ENCODE peak calls at places on chromosome X, in five cellular contexts. L, A, I, F and R are unnamed samples.

GRCh38 chrX:18887177-18887820 is 96.6 kb downstream of the PHKA2 start:
- DNase-seq in L (no peak), A (no peak), I (no peak), F (no peak), R (no peak)

GRCh38 chrX:141468940-141469339 is 115.6 kb downstream of the SPANXA1 start:
- DNase-seq in L (no peak), A (no peak), I (no peak), F (no peak), R (no peak)

GRCh38 chrX:46715997-46716396 is 42.9 kb downstream of the SLC9A7 start:
- DNase-seq in L (no peak), A (no peak), I (no peak), F (no peak), R (no peak)

GRCh38 chrX:40098264-40099045 is 697 bp upstream of the BCOR start:
- DNase-seq in L (peak), A (no peak), I (no peak), F (no peak), R (no peak)

GRCh38 chrX:129726307-129727111 is 12.3 kb upstream of the XPNPEP2 start:
- DNase-seq in L (peak), A (peak), I (no peak), F (peak), R (peak)

GRCh38 chrX:115972717-115973116 is 197.8 kb upstream of the AGTR2 start:
- DNase-seq in L (no peak), A (no peak), I (no peak), F (no peak), R (no peak)

GRCh38 chrX:40290519-40290918 is 192.8 kb upstream of the BCOR start:
- DNase-seq in L (no peak), A (no peak), I (no peak), F (no peak), R (no peak)

GRCh38 chrX:65821721-65822496 is 154.5 kb downstream of the MSN start:
- DNase-seq in L (peak), A (no peak), I (no peak), F (no peak), R (no peak)

GRCh38 chrX:18994713-18995112 is 10.8 kb upstream of the PHKA2 start:
- DNase-seq in L (no peak), A (no peak), I (no peak), F (no peak), R (peak)

GRCh38 chrX:7146703-7147430 is 645 bp upstream of the STS start:
- DNase-seq in L (peak), A (no peak), I (no peak), F (peak), R (no peak)

GRCh38 chrX:6226053-6226645 is 2.5 kb downstream of the NLGN4X start:
- DNase-seq in L (no peak), A (no peak), I (no peak), F (no peak), R (no peak)

GRCh38 chrX:57929373-57929772 is 19.1 kb upstream of the ZXDA start:
- DNase-seq in L (peak), A (peak), I (no peak), F (no peak), R (peak)

GRCh38 chrX:72201836-72202536 is 20.4 kb downstream of the PIN4 start:
- DNase-seq in L (no peak), A (no peak), I (no peak), F (no peak), R (no peak)

GRCh38 chrX:54483946-54484345 is 12.1 kb downstream of the FGD1 start:
- DNase-seq in L (no peak), A (no peak), I (no peak), F (no peak), R (no peak)

GRCh38 chrX:115112411-115112810 is 76.8 kb upstream of the RBMXL3 start:
- DNase-seq in L (no peak), A (no peak), I (no peak), F (no peak), R (no peak)

GRCh38 chrX:151019837-151020236 is 36.7 kb downstream of the HMGB3 start:
- DNase-seq in L (no peak), A (no peak), I (no peak), F (no peak), R (no peak)

GRCh38 chrX:136147320-136147901 is at the start of gene FHL1:
- DNase-seq in L (no peak), A (no peak), I (no peak), F (peak), R (no peak)

GRCh38 chrX:1452497-1453389 is at the start of gene ASMTL:
- DNase-seq in L (peak), A (peak), I (peak), F (peak), R (peak)

GRCh38 chrX:11953615-11954014 is 184.7 kb upstream of the FRMPD4 start:
- DNase-seq in L (no peak), A (no peak), I (no peak), F (no peak), R (no peak)

GRCh38 chrX:54944816-54945215 is 24.2 kb downstream of the TRO start:
- DNase-seq in L (no peak), A (no peak), I (no peak), F (no peak), R (no peak)

GRCh38 chrX:20274121-20274520 is 7.4 kb upstream of the RPS6KA3 start:
- DNase-seq in L (no peak), A (no peak), I (no peak), F (no peak), R (no peak)

GRCh38 chrX:19846995-19847790 is 40.2 kb downstream of the SH3KBP1 start:
- DNase-seq in L (peak), A (no peak), I (no peak), F (peak), R (no peak)

GRCh38 chrX:79630033-79631009 is 263.2 kb upstream of the ITM2A start:
- DNase-seq in L (no peak), A (no peak), I (peak), F (no peak), R (no peak)

GRCh38 chrX:93673869-93674271 is at the start of gene FAM133A:
- DNase-seq in L (no peak), A (no peak), I (no peak), F (no peak), R (no peak)

GRCh38 chrX:7093305-7093704 is 54.2 kb upstream of the STS start:
- DNase-seq in L (no peak), A (no peak), I (no peak), F (no peak), R (no peak)

GRCh38 chrX:29699214-29699613 is 516.1 kb upstream of the MAGEB2 start:
- DNase-seq in L (no peak), A (no peak), I (no peak), F (no peak), R (no peak)

GRCh38 chrX:47502591-47503222 is 19.7 kb upstream of the ZNF41 start:
- DNase-seq in L (no peak), A (no peak), I (no peak), F (no peak), R (no peak)

GRCh38 chrX:8743126-8743732 is 11.3 kb upstream of the ANOS1 start:
- DNase-seq in L (peak), A (no peak), I (no peak), F (peak), R (peak)

GRCh38 chrX:39518451-39519212 is 579.1 kb downstream of the BCOR start:
- DNase-seq in L (no peak), A (no peak), I (no peak), F (no peak), R (no peak)

GRCh38 chrX:153697924-153698865 is 10.5 kb downstream of the SLC6A8 start:
- DNase-seq in L (no peak), A (no peak), I (no peak), F (no peak), R (no peak)

GRCh38 chrX:20362268-20363002 is 95.7 kb upstream of the RPS6KA3 start:
- DNase-seq in L (no peak), A (no peak), I (no peak), F (peak), R (peak)

GRCh38 chrX:116749943-116750342 is 287.2 kb upstream of the CT83 start:
- DNase-seq in L (no peak), A (no peak), I (no peak), F (no peak), R (no peak)

GRCh38 chrX:141405878-141406492 is 163.7 kb upstream of the SPANXC start:
- DNase-seq in L (no peak), A (no peak), I (no peak), F (no peak), R (no peak)

GRCh38 chrX:12950851-12951589 is 23.9 kb upstream of the TMSB4X start:
- DNase-seq in L (peak), A (no peak), I (peak), F (peak), R (peak)

GRCh38 chrX:94633237-94633636 is 959.2 kb downstream of the FAM133A start:
- DNase-seq in L (no peak), A (no peak), I (no peak), F (no peak), R (no peak)

GRCh38 chrX:84453351-84454246 is 48.7 kb downstream of the HDX start:
- DNase-seq in L (no peak), A (no peak), I (no peak), F (no peak), R (no peak)

GRCh38 chrX:49175875-49176274 is 4.2 kb downstream of the PLP2 start:
- DNase-seq in L (no peak), A (no peak), I (no peak), F (no peak), R (no peak)
- TF ChIP-seq REST in L (no peak), A (no peak), I (no peak), F (no peak), R (no peak)

GRCh38 chrX:73561791-73562190 is 1.2 kb upstream of the CHIC1 start:
- DNase-seq in L (no peak), A (no peak), I (no peak), F (no peak), R (no peak)

GRCh38 chrX:73562458-73562857 is 539 bp upstream of the CHIC1 start:
- DNase-seq in L (no peak), A (no peak), I (peak), F (no peak), R (no peak)

GRCh38 chrX:73563740-73564073 is 710 bp downstream of the CHIC1 start:
- DNase-seq in L (no peak), A (no peak), I (peak), F (no peak), R (no peak)

DNA sequence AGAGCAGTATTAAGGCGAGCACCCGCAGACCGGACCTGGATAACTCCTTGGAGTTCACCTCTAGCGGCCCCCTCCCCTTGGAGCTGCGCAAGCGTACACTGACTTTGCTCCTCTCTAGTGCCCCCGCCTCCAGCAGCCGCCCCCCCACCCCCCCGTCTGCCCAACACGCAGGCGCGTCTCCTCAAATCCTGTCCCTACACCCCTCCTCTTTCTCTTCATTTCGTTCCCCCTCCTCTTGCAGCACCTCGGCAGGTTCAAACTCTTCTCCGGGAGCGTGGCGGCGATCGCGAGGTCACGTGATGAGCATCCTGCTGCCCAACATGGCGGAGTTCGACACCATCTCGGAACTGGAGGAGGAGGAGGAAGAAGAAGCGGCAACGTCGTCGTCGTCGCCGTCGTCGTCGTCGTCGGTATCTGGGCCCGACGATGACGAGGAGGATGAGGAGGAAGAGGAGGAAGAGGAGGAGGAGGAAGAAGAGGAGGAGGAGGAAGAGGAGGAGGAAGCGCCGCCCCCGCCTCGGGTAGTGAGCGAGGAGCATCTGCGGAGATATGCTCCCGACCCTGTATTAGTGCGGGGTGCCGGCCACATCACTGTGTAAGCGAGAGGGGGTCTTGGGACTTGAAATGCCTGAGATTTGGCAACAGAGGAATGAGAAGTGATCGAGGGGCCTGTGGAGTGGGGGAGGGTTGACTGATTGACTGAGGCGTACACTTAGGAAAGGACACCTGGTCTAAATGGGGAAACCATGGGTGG is at the start of gene CHIC1:
- DNase-seq in L (peak), A (no peak), I (peak), F (peak), R (no peak)
- TF ChIP-seq POLR2AphosphoS5 in L (no peak), A (no peak), I (peak), F (no peak), R (no peak)

DNA sequence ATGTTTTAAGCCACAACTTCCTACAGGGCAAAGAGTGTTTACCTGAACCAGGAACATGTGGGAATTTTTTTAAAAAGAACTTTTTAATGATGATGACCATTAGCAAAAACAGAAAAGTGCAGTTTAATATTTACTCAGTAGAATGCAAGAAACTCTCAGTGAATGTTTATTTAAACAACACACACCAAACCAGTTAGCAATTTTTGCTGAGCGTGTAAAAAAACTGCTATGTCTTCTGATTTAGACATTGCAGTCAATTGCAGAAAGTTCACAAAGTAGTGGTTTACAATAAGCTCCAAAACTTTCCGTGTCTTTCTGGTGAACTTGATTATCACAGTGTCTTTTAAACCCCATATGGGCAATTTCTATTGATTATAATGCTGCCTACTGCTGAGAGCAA is 273.7 kb upstream of the DIAPH2 start:
- DNase-seq in L (no peak), A (no peak), I (no peak), F (no peak), R (no peak)
- TF ChIP-seq REST in L (no peak), A (no peak), I (no peak), F (no peak), R (no peak)

GRCh38 chrX:102768984-102769761 is 48.6 kb downstream of the GPRASP3 start:
- DNase-seq in L (peak), A (peak), I (peak), F (peak), R (peak)
- TF ChIP-seq POLR2AphosphoS5 in L (peak), A (peak), I (peak), F (peak), R (peak)